ENCODE peak calls at places on chromosomes 3 and 15, in eight cellular contexts. N is heart left ventricle, V is lower leg skin, W is esophagus squamous epithelium, U is spleen, M is tibial nerve, L is uterus, E is transverse colon. Y is an unnamed sample.

GRCh38 chr3:62601238-62601856 is 228.0 kb upstream of the FEZF2 start:
- DNase-seq in N (no peak), U (no peak), L (no peak), W (no peak), M (no peak), V (no peak), E (no peak), Y (no peak)

GRCh38 chr3:192237992-192238608 is 489.2 kb downstream of the FGF12 start:
- DNase-seq in E (no peak), M (no peak), V (no peak), U (no peak), N (peak), W (no peak), L (no peak), Y (no peak)

GRCh38 chr3:149273096-149273751 is 51.6 kb upstream of the CP start:
- DNase-seq in W (no peak), V (no peak), M (no peak), U (no peak), E (peak), L (peak), N (no peak), Y (peak)

GRCh38 chr3:31102196-31102879 is 207.9 kb upstream of the GADL1 start:
- DNase-seq in V (no peak), M (no peak), U (no peak), L (no peak), W (no peak), E (no peak), N (no peak), Y (no peak)

GRCh38 chr3:149579838-149580542 is 77.8 kb downstream of the WWTR1 start:
- DNase-seq in U (no peak), L (no peak), W (no peak), E (no peak), M (no peak), V (no peak), N (no peak), Y (no peak)

GRCh38 chr3:64977308-64978100 is 289.7 kb upstream of the ADAMTS9 start:
- DNase-seq in E (no peak), V (no peak), U (no peak), L (no peak), N (no peak), W (no peak), M (no peak), Y (no peak)

GRCh38 chr15:62444104-62445027 is 279.3 kb upstream of the C2CD4B start:
- DNase-seq in V (peak), M (no peak), E (no peak), U (no peak), W (no peak), L (peak), N (no peak), Y (peak)

GRCh38 chr3:165192610-165193192 is 3.5 kb downstream of the SLITRK3 start:
- DNase-seq in E (no peak), N (no peak), L (peak), W (no peak), U (no peak), M (no peak), V (no peak), Y (no peak)

GRCh38 chr3:182794806-182795369 is 1.6 kb downstream of the ATP11B start:
- DNase-seq in V (no peak), U (no peak), M (no peak), N (no peak), E (no peak), L (no peak), W (no peak), Y (no peak)

GRCh38 chr15:26115229-26115943 is 252.3 kb upstream of the ATP10A start:
- DNase-seq in M (no peak), N (no peak), U (no peak), E (no peak), V (no peak), L (no peak), W (no peak), Y (no peak)

DNA sequence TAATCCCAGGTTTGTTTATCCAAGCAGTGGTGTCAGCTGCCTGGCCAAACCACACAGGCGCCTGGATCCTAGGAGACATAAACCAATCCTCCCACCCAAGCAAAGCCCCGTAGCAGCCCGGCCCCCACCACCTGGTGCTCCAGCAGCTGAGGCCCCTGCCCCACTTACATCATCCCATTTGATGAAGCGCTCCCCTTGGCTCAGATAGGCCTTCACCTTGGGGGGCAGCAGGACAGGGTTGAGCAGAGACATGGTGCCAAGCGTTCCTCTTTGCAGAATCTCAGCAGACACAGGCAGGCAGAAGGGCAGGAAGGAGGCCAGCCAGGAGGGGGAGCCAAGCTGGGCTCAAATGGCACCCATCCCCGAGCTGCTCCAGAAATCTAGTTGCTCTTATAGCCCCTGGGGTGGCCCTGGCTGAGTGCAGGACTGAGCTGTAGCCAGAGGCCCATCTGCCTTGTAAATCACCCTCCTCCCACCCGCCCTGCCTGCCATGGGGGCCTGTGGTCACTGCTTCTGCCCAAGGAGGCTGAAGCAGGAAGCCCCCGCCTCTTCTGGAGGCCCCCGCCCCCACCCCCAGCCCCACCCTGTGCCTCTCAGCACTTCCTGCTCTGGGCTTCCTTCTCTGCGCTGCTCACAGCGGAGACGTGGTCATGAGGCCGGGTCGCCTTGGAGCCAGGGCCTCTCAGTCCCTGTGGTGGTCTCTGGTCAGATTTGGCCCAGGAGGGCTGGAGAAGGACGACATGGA is at the start of gene PLCB2:
- DNase-seq in W (no peak), L (no peak), M (no peak), E (peak), N (peak), V (no peak), U (peak), Y (no peak)
- TF ChIP-seq POLR2A in W (no peak), L (no peak), M (no peak), E (peak), N (no peak), V (no peak), U (peak), Y (no peak)

GRCh38 chr3:15753056-15753710 is 44.6 kb downstream of the ANKRD28 start:
- DNase-seq in N (no peak), U (no peak), M (no peak), V (no peak), W (no peak), E (no peak), L (no peak), Y (no peak)
- TF ChIP-seq POLR2A in N (no peak), U (no peak), M (no peak), V (no peak), W (no peak), E (no peak), L (no peak), Y (no peak)

DNA sequence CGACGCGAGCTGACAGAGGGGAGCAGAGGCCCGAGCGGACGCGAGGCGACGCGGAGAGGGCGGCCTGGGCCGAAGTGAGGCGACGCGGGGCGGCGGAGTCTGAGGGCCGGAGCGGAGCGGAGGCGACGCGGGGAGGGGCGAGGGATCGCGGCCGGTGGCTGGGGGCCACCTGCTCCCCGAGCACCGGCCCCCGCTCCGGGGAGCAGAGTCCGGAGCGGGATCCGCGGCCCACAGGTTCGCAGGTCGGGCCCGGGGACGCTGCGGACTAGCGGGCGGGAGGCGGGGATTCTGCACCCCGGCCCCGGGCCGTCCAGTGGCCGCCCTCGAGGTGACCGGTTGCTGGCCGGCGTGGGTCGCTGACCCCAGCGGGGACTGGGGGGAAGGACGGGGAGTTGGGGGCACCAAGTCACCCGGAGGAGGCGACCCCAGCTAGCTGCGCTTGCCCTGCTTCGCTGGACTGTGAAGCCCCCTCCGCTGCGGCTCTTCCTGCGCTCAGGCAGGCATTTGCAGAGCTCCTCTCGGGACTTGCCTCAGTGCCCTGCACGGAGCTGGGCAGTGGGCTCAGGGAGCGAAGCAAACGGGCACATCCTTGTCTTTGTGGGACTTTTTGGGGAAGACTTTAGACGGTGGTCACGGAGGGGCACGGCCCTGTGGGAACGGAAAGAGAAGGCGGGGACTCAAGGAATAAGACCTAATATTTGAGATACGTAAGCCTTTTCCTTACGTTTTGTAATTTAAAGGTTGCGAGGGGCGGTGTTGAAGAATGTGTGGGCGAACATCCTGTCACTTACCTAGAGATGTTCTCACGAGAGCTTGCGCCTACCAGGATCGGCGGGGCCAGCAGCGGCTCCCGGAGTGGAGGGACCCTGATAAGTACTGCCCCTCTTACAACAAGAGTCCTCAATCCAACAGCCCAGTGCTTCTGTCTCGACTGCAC is 568 bp downstream of the HMCES start:
- DNase-seq in L (peak), E (peak), M (no peak), N (peak), W (no peak), V (peak), U (peak), Y (peak)
- TF ChIP-seq POLR2A in L (no peak), E (peak), M (no peak), N (peak), W (no peak), V (no peak), U (no peak), Y (no peak)

DNA sequence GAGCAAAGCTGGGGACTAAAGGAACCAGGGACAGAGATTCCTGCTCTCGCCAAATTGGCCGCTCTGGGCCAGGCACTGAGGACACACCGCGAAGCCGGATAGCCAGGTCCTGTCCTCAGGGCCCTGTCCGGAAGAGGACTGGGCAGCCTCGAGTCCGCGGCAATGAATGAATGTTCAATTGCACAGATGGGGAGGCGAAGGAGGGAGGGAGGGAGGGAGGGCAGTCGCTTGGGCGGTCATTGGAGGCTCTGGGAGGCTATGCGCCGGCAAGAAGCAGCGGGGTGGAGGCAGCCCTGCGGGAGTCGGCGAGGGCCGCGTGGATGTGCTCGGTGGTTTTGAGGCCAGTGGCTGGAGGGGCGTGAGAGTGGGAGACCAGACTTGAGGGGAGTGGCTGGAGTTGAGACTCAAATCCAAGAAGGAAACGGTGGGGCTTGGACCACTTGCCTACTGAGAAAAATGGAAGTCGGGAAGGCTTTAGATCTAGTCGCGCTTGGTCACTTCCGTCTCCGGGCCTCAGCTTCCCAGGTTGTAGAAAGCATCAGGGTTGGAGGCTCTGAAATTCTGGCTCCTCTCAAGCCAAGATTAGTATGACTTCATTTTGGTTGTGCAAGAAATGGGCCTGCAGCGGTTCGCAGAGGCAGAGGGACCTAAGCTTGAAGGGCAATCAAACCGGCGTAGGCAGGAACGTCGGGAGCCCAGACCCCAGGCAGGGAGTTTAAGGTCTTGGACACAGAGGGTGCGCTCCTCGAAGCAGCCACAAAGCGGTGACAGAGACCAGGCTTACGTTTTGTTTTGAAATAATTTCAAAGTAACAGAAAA is 21.1 kb upstream of the PLXND1 start:
- DNase-seq in M (peak), V (peak), E (peak), W (peak), N (peak), L (peak), U (peak), Y (no peak)
- TF ChIP-seq POLR2A in M (no peak), V (no peak), E (peak), W (no peak), N (no peak), L (no peak), U (no peak), Y (no peak)

GRCh38 chr3:196639517-196640500 is at the start of gene NRROS:
- DNase-seq in N (peak), L (peak), V (peak), E (peak), U (peak), W (no peak), M (peak), Y (peak)

GRCh38 chr3:196643201-196643749 is 3.8 kb downstream of the NRROS start:
- DNase-seq in M (no peak), L (no peak), N (no peak), V (no peak), W (no peak), U (peak), E (peak), Y (no peak)

GRCh38 chr3:196641278-196642058 is 2.0 kb downstream of the NRROS start:
- DNase-seq in U (no peak), E (no peak), M (no peak), W (no peak), N (no peak), L (no peak), V (no peak), Y (no peak)

GRCh38 chr3:196638922-196639516 is 475 bp upstream of the NRROS start:
- DNase-seq in V (no peak), M (no peak), E (no peak), L (no peak), W (no peak), U (no peak), N (no peak), Y (no peak)

DNA sequence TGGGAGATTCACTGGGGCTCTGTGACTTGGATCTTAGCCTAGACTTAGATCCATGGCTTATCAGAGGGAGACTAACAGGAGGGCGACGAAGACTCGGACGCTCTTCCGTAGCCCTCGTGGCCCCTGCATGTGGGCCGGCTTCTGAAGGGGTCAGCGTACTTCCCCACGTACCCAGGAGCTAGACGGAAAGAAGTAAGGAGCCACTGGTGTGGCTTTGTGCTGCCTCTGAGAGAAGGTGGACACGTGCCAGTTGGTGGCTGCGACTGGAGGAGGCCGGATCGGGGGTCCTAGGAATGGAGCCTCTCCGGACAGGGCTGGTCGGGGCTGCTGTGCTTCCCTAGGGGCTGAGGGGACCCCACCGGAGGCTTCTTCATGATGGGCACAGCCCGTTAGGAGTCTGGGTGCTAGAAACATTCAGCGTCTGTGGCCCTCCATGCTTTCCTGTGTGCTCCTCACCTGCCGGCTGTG is 1.0 kb downstream of the NRROS start:
- DNase-seq in V (no peak), E (no peak), N (peak), M (no peak), U (no peak), L (no peak), W (no peak), Y (no peak)
- TF ChIP-seq POLR2A in V (no peak), E (no peak), N (no peak), M (no peak), U (no peak), L (no peak), W (no peak), Y (no peak)

Y was measured in H54.